ENCODE peak calls at places on chromosome 10, in four cellular contexts. D is fibroblast of lung; Y is CD8-positive, alpha-beta memory T cell; H is CD4-positive, alpha-beta memory T cell. A is an unnamed sample. For H3K36me3, the result is how much of the 10 kb centered on the place peaks cover.

GRCh38 chr10:3251172-3251571 is 78.6 kb upstream of the PITRM1 start:
- DNase-seq in Y (no peak), H (no peak), D (no peak), A (no peak)

GRCh38 chr10:21427804-21428481 is 97.5 kb downstream of the SKIDA1 start:
- DNase-seq in D (peak), H (no peak), Y (no peak), A (peak)

GRCh38 chr10:95604630-95605029 is 43.5 kb upstream of the SORBS1 start:
- DNase-seq in H (no peak), D (no peak), Y (no peak), A (no peak)

GRCh38 chr10:73590881-73591577 is at the start of gene USP54:
- DNase-seq in Y (no peak), D (peak), H (peak), A (peak)

GRCh38 chr10:124224331-124225028 is 131.1 kb upstream of the CHST15 start:
- DNase-seq in Y (no peak), D (no peak), H (no peak), A (peak)

GRCh38 chr10:86782691-86783418 is 26.4 kb downstream of the BMPR1A start:
- DNase-seq in D (peak), H (no peak), Y (no peak), A (no peak)

GRCh38 chr10:33609546-33609945 is 275.1 kb upstream of the NRP1 start:
- DNase-seq in D (no peak), H (no peak), Y (no peak), A (no peak)

GRCh38 chr10:8967004-8967530 is 912.6 kb downstream of the GATA3 start:
- DNase-seq in H (no peak), Y (no peak), D (no peak), A (no peak)

GRCh38 chr10:125017547-125018298 is 75.8 kb downstream of the ZRANB1 start:
- DNase-seq in D (no peak), H (no peak), Y (no peak), A (no peak)

GRCh38 chr10:102514487-102515311 is 10.9 kb downstream of the SUFU start:
- DNase-seq in Y (no peak), H (no peak), D (no peak), A (no peak)

GRCh38 chr10:129758180-129758579 is 205.9 kb downstream of the EBF3 start:
- DNase-seq in D (no peak), Y (no peak), H (no peak), A (no peak)

GRCh38 chr10:7756360-7756992 is 31.3 kb downstream of the KIN start:
- DNase-seq in H (peak), D (peak), Y (no peak), A (peak)

GRCh38 chr10:89548673-89549072 is 13.3 kb upstream of the SLC16A12 start:
- DNase-seq in H (no peak), Y (no peak), D (no peak), A (no peak)

GRCh38 chr10:67837519-67838314 is at the start of gene DNAJC12:
- DNase-seq in D (peak), Y (no peak), H (peak), A (peak)

GRCh38 chr10:44989621-44990301 is 11.0 kb upstream of the ZNF22 start:
- DNase-seq in Y (no peak), H (no peak), D (no peak), A (no peak)

GRCh38 chr10:61793760-61794713 is 107.5 kb upstream of the ARID5B start:
- DNase-seq in Y (no peak), D (peak), H (no peak), A (peak)

GRCh38 chr10:35540296-35541164 is 64.6 kb upstream of the GJD4 start:
- DNase-seq in Y (no peak), D (no peak), H (no peak), A (no peak)

GRCh38 chr10:36017141-36017540 is 375.0 kb upstream of the FZD8 start:
- DNase-seq in Y (no peak), H (no peak), D (no peak), A (no peak)

GRCh38 chr10:126215767-126216166 is 172.5 kb downstream of the ADAM12 start:
- DNase-seq in H (no peak), D (no peak), Y (no peak), A (no peak)

DNA sequence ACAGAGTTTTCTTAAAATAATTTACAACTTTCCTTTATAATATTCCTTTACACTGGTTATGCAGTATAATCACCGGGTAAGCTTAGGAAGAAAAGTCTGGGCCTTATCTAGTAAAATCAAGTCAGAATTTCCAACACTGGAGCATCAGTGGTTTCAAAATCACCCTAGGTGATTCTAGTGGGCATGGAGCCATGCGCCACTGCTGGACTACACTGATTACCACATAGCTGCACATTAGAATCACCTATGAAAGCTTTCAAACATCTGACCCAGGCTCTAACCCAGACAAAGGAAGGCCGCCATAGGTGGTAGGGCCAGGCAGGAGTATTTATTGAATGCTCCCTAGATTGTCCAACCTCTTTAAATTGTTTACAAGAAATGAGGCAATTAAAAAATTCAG is 52.0 kb downstream of the NSUN6 start:
- DNase-seq in H (no peak), Y (no peak), D (no peak), A (no peak)
- H3K36me3 ChIP-seq in H (under half), Y (under half), D (under half), A (under half)

GRCh38 chr10:42795701-42796100 is 13.1 kb downstream of the BMS1 start:
- DNase-seq in Y (no peak), H (no peak), D (no peak), A (no peak)

GRCh38 chr10:42802889-42803288 is 20.3 kb downstream of the BMS1 start:
- DNase-seq in D (no peak), Y (no peak), H (no peak), A (no peak)

GRCh38 chr10:42801135-42801534 is 18.5 kb downstream of the BMS1 start:
- DNase-seq in Y (no peak), D (no peak), H (no peak), A (no peak)
- H3K36me3 ChIP-seq in Y (under half), D (under half), H (half or more), A (half or more)

DNA sequence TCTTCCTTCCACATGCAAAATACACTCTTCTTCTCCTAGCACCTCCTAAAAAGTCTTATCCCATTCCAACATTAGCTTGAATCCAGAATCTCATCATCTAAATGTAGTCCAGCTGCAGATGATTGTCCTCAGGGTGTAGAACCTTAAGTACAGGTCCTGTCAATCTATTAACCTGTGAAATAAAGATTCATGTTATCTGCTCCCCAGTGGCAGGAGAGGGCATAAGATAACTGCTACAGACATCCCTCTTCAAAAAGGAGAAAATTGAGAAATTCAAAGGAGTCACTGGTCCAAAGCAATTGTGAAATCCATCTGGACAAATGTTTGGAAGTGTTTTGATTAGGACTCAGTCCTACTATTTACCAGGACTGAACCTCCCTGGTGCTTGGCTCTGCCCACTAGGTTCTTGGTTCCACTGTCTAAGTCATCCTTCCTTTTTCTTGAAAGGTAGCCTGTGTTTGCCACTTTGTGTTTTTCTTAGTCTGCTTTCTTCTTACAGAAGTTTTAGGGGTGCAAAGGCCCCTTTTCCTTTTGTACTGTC is 96.2 kb downstream of the ADD3 start:
- DNase-seq in D (peak), Y (no peak), H (no peak), A (no peak)
- H3K36me3 ChIP-seq in D (under half), Y (under half), H (under half), A (under half)

GRCh38 chr10:27157150-27157549 is 2.0 kb downstream of the MASTL start:
- DNase-seq in Y (no peak), H (no peak), D (no peak), A (no peak)
- H3K36me3 ChIP-seq in Y (under half), H (under half), D (under half), A (under half)

DNA sequence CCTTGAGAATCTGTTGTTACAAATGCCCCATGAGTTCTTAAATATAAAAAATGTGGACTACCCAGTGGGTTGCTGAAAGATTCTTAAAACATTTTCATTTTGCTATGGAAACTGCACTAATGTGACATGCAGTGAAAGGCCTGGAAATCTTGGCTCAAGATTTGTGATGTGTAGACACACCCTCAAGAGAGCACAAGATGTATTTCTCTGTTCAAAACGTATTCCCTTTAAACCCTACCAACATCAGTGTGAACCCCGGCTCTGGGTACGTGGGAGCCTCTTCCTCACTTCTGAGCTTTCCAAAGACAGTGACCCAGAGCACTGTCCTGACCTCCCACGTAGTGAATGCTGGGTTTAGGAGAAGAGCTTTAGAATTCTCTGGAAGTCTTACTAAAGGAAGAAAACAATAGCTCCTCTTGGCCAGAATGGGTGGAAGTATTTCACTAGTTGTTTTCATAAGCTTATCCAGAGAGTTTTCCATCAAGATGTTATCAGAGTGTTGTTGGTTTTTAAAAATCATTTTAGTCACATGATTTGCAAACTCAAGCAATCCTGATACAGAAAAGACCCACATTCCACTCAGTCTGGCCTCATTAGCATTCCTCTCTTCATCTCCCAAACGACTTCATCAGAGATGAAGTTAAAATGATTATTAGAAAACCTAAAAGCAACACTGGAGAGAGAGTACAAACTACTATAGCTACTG is 81.5 kb upstream of the AFAP1L2 start:
- DNase-seq in D (no peak), H (no peak), Y (no peak), A (no peak)
- H3K36me3 ChIP-seq in D (under half), H (half or more), Y (under half), A (under half)

A was measured in brain microvascular endothelial cell.